ENCODE peak calls at places on chromosomes 3 and 15, in six cellular contexts. Q is GM23338, D is mesenchymal stem cell, S is lung, X is AG10803, A is upper lobe of left lung. O is an unnamed sample.

GRCh38 chr3:53721187-53721946 is 124.9 kb downstream of the CHDH start:
- DNase-seq in Q (peak; percentile 43), D (no peak), S (no peak), X (no peak), A (no peak), O (no peak)

GRCh38 chr3:197511853-197512635 is 43.7 kb downstream of the BDH1 start:
- DNase-seq in Q (peak; percentile 74), D (no peak), S (no peak), X (no peak), A (no peak), O (no peak)

GRCh38 chr3:25962255-25962654 is 172.4 kb downstream of the OXSM start:
- DNase-seq in Q (peak; percentile 87), D (no peak), S (no peak), X (no peak), A (no peak), O (no peak)

GRCh38 chr3:72272356-72272755 is 487.4 kb upstream of the PROK2 start:
- DNase-seq in Q (no peak), D (no peak), S (no peak), X (no peak), A (no peak), O (no peak)

GRCh38 chr3:69326821-69327433 is 59.0 kb downstream of the FRMD4B start:
- DNase-seq in Q (no peak), D (no peak), S (no peak), X (no peak), A (no peak), O (no peak)

GRCh38 chr3:182741214-182741613 is 52.1 kb upstream of the ATP11B start:
- DNase-seq in Q (no peak), D (no peak), S (no peak), X (no peak), A (no peak), O (no peak)

GRCh38 chr3:113834983-113835382 is 3.6 kb upstream of the GRAMD1C start:
- DNase-seq in Q (no peak), D (peak; percentile 72), S (no peak), X (peak; percentile 18), A (no peak), O (peak; percentile 21)

GRCh38 chr15:77548608-77549551 is 83.8 kb downstream of the LINGO1 start:
- DNase-seq in Q (peak; percentile 43), D (no peak), S (no peak), X (no peak), A (no peak), O (no peak)

GRCh38 chr3:136787226-136787793 is 31.6 kb upstream of the SLC35G2 start:
- DNase-seq in Q (no peak), D (peak; percentile 53), S (no peak), X (peak; percentile 37), A (peak; percentile 41), O (peak; percentile 22)

GRCh38 chr15:52360229-52361203 is 64.9 kb upstream of the MYO5C start:
- DNase-seq in Q (no peak), D (no peak), S (no peak), X (no peak), A (no peak), O (no peak)

GRCh38 chr3:133827684-133828083 is 22.1 kb downstream of the SRPRB start:
- DNase-seq in Q (no peak), D (no peak), S (no peak), X (no peak), A (no peak), O (no peak)

GRCh38 chr3:172705166-172705565 is 5.7 kb downstream of the NCEH1 start:
- DNase-seq in Q (no peak), D (no peak), S (no peak), X (no peak), A (no peak), O (no peak)

GRCh38 chr15:45919806-45920205 is 285.0 kb downstream of the SQOR start:
- DNase-seq in Q (peak; percentile 2), D (peak; percentile 75), S (peak; percentile 62), X (peak; percentile 74), A (peak; percentile 70), O (peak; percentile 73)

GRCh38 chr3:111246967-111247760 is 175.5 kb downstream of the NECTIN3 start:
- DNase-seq in Q (no peak), D (peak; percentile 70), S (no peak), X (peak; percentile 85), A (no peak), O (peak; percentile 30)

GRCh38 chr3:9280477-9281219 is 31.2 kb upstream of the SRGAP3 start:
- DNase-seq in Q (peak; percentile 54), D (no peak), S (no peak), X (peak; percentile 48), A (no peak), O (peak; percentile 27)

GRCh38 chr15:78364233-78364632 is 24.1 kb downstream of the CRABP1 start:
- DNase-seq in Q (no peak), D (no peak), S (no peak), X (peak; percentile 63), A (no peak), O (no peak)

GRCh38 chr3:191324936-191325335 is 4.3 kb upstream of the CCDC50 start:
- DNase-seq in Q (no peak), D (no peak), S (no peak), X (no peak), A (no peak), O (no peak)

GRCh38 chr3:114056130-114057010 is at the start of the genes CCDC191 and QTRT2:
- DNase-seq in Q (peak; percentile 100), D (peak; percentile 99), S (peak; percentile 99), X (peak; percentile 99), A (peak; percentile 99), O (peak; percentile 99)

GRCh38 chr3:152222327-152222726 is 46.4 kb upstream of the MBNL1 start:
- DNase-seq in Q (no peak), D (no peak), S (no peak), X (peak; percentile 86), A (no peak), O (peak; percentile 42)

GRCh38 chr3:159273608-159274007 is 471.8 kb downstream of the MFSD1 start:
- DNase-seq in Q (peak; percentile 84), D (peak; percentile 66), S (peak; percentile 44), X (peak; percentile 41), A (no peak), O (peak; percentile 55)

GRCh38 chr3:69442771-69443197 is 56.9 kb upstream of the FRMD4B start:
- DNase-seq in Q (no peak), D (no peak), S (no peak), X (no peak), A (no peak), O (no peak)

GRCh38 chr3:178777718-178778411 is 241.6 kb downstream of the KCNMB2 start:
- DNase-seq in Q (no peak), D (peak; percentile 67), S (no peak), X (peak; percentile 10), A (no peak), O (no peak)

GRCh38 chr3:169389211-169389924 is 274.1 kb downstream of the MECOM start:
- DNase-seq in Q (no peak), D (no peak), S (no peak), X (no peak), A (no peak), O (no peak)

GRCh38 chr3:190709351-190709773 is 153.1 kb downstream of the GMNC start:
- DNase-seq in Q (no peak), D (no peak), S (no peak), X (peak; percentile 59), A (no peak), O (no peak)

GRCh38 chr3:23468203-23468602 is 265.1 kb downstream of the UBE2E2 start:
- DNase-seq in Q (no peak), D (no peak), S (no peak), X (no peak), A (no peak), O (no peak)

GRCh38 chr3:23459915-23460546 is 256.9 kb downstream of the UBE2E2 start:
- DNase-seq in Q (no peak), D (no peak), S (no peak), X (no peak), A (no peak), O (no peak)

GRCh38 chr3:23461069-23461468 is 257.9 kb downstream of the UBE2E2 start:
- DNase-seq in Q (no peak), D (no peak), S (no peak), X (peak; percentile 68), A (no peak), O (no peak)

DNA sequence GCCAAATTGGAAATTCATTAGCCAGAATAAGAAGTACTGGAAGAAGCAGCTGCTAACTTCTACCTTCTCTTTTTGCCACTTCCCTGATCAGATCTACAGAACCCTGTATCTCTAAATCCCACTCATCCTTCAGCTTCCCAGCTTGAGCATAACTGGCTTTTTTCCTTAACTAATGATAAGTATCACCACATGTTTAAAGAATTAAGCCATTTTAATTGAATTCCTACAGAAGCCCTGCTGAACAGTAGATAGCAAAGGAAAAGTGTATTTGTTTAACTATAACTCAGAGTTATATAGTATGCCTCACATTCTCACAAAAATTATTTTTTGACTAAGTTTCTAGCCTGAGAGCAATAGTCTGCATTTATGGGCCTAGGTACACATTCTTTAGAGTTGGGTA is 262.4 kb downstream of the UBE2E2 start:
- DNase-seq in Q (no peak), D (no peak), S (no peak), X (no peak), A (no peak), O (no peak)
- H3K4me3 ChIP-seq in Q (no peak overlapping the region), D (no peak overlapping the region), S (no peak overlapping the region), X (no peak overlapping the region), A (no peak overlapping the region), O (no peak overlapping the region)

GRCh38 chr3:23161896-23162570 is 41.1 kb upstream of the UBE2E2 start:
- DNase-seq in Q (no peak), D (peak; percentile 42), S (no peak), X (no peak), A (no peak), O (no peak)
- H3K4me3 ChIP-seq in Q (no peak overlapping the region), D (no peak overlapping the region), S (no peak overlapping the region), X (no peak overlapping the region), A (no peak overlapping the region), O (no peak overlapping the region)

GRCh38 chr15:74854453-74854852 is 11.5 kb upstream of the ULK3 start:
- DNase-seq in Q (no peak), D (no peak), S (no peak), X (no peak), A (no peak), O (no peak)
- H3K4me3 ChIP-seq in Q (no peak overlapping the region), D (no peak overlapping the region), S (no peak overlapping the region), X (no peak overlapping the region), A (no peak overlapping the region), O (no peak overlapping the region)

GRCh38 chr15:27433604-27434003 is 462.6 kb downstream of the GABRG3 start:
- DNase-seq in Q (no peak), D (no peak), S (no peak), X (no peak), A (no peak), O (no peak)

DNA sequence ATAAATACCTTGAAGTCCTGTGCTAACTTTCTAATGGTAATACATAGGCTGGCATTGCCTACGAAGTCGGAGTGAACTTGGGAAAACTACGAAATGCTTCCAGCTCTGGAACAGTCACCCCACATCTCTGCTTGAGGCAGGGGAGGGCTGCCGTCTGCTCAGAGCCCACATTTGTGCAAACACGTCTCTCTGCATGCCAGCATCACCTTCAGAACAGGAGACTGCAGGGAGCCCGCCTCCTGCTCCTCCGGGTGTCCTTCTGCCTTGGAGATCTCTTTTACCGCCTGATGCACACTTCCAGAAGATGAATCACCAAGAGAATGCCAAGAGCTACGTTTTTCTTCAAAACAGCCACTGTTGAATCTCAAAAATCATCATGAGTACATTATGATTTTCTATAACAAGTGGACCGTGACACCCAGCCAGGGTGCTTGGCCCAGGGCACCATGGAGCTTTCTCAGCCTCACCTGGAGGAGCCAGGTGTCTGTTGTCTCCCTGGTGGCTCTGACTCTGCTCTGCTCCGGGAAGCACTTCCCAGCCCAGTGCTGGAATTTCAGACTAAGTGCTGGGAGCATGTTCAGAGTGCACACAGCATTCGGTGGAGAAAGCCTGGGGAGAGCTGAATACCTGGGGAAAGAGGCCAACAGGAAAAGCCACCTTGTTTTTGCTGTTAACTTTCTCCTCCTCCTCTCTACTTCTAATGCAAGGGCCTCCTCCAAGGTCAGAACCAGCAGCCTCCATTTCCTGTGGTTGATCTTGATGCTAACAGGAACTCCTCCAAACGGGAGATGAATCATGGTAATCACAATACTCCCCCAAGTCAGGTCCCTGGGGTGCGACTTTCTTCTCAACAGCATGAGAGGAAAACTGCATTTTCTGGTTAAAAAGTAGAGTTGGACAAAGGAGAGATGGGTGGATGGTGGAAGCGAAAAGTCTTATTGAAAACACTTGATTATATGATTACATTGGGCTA is 467.7 kb downstream of the GABRG3 start:
- DNase-seq in Q (no peak), D (no peak), S (no peak), X (no peak), A (no peak), O (no peak)
- H3K4me3 ChIP-seq in Q (no peak overlapping the region), D (no peak overlapping the region), S (no peak overlapping the region), X (no peak overlapping the region), A (no peak overlapping the region), O (no peak overlapping the region)

O was measured in fibroblast of villous mesenchyme.